ENCODE peak calls at places on chromosomes 6 and 20, in ten cellular contexts. R, B, T, S, K, H, I, Q, U and W are unnamed samples.
A peak's percentile ranks its signal among the peaks of the same experiment; 100 is the strongest.

GRCh38 chr6:148520109-148520841 is 177.6 kb downstream of the SASH1 start:
- DNase-seq in H (no peak), Q (no peak), K (no peak), B (no peak), R (no peak), T (no peak), I (no peak), S (no peak), U (no peak), W (no peak)

GRCh38 chr20:40265872-40266533 is 423.0 kb downstream of the MAFB start:
- DNase-seq in R (no peak), H (no peak), B (peak; percentile 32), S (no peak), U (no peak), Q (peak; percentile 6), K (peak; percentile 72), T (no peak), I (no peak), W (no peak)

GRCh38 chr6:152273002-152273401 is 364.2 kb downstream of the SYNE1 start:
- DNase-seq in K (no peak), Q (no peak), R (no peak), T (no peak), S (no peak), U (peak; percentile 30), H (no peak), I (no peak), B (no peak), W (no peak)

GRCh38 chr6:44593539-44593944 is 206.0 kb downstream of the CDC5L start:
- DNase-seq in B (no peak), Q (peak; percentile 21), H (peak; percentile 16), R (peak; percentile 57), S (peak; percentile 68), I (peak; percentile 20), U (peak; percentile 58), T (peak; percentile 57), K (peak; percentile 14), W (no peak)

GRCh38 chr6:16769986-16770376 is 8.7 kb upstream of the ATXN1 start:
- DNase-seq in H (no peak), I (no peak), S (peak; percentile 84), U (peak; percentile 90), T (no peak), Q (no peak), K (no peak), B (no peak), R (peak; percentile 45), W (no peak)

GRCh38 chr6:12480379-12480778 is 190.2 kb downstream of the EDN1 start:
- DNase-seq in K (no peak), I (no peak), S (no peak), T (no peak), R (no peak), H (no peak), B (no peak), U (no peak), Q (no peak), W (no peak)

GRCh38 chr6:35895560-35895959 is 25.3 kb downstream of the SRPK1 start:
- DNase-seq in T (no peak), I (no peak), R (no peak), Q (no peak), S (no peak), B (no peak), U (peak; percentile 12), H (no peak), K (peak; percentile 14), W (no peak)

GRCh38 chr6:46453221-46453620 is 38.0 kb downstream of the RCAN2 start:
- DNase-seq in U (peak; percentile 70), Q (no peak), I (no peak), S (peak; percentile 81), H (no peak), K (no peak), B (no peak), T (no peak), R (no peak), W (no peak)

GRCh38 chr20:32539817-32540675 is 45.1 kb downstream of the NOL4L start:
- DNase-seq in H (peak; percentile 61), S (no peak), T (peak; percentile 54), B (peak; percentile 28), K (no peak), Q (no peak), I (peak; percentile 32), R (no peak), U (no peak), W (no peak)

GRCh38 chr6:29627762-29628418 is 5.1 kb downstream of the GABBR1 start:
- DNase-seq in H (peak; percentile 67), S (peak; percentile 62), R (peak; percentile 58), Q (no peak), I (peak; percentile 28), T (peak; percentile 58), U (peak; percentile 86), B (peak; percentile 84), K (peak; percentile 48), W (no peak)

GRCh38 chr6:14463110-14463509 is 345.5 kb downstream of the CD83 start:
- DNase-seq in T (no peak), H (no peak), U (no peak), K (no peak), B (no peak), S (no peak), R (no peak), Q (no peak), I (no peak), W (no peak)

GRCh38 chr20:17704589-17705317 is 5.0 kb downstream of the BANF2 start:
- DNase-seq in I (no peak), R (no peak), T (no peak), Q (no peak), U (no peak), S (no peak), K (no peak), B (no peak), H (no peak), W (no peak)

GRCh38 chr6:46932941-46933340 is 11.2 kb upstream of the ADGRF5 start:
- DNase-seq in H (no peak), B (no peak), U (no peak), I (no peak), S (peak; percentile 34), R (peak; percentile 56), Q (no peak), T (no peak), K (no peak), W (no peak)

GRCh38 chr6:89209457-89209856 is 7.7 kb downstream of the GABRR1 start:
- DNase-seq in B (no peak), T (no peak), Q (no peak), S (no peak), I (no peak), H (no peak), R (no peak), K (no peak), U (no peak), W (no peak)

GRCh38 chr6:142407685-142408273 is 106.0 kb downstream of the ADGRG6 start:
- DNase-seq in R (no peak), S (no peak), T (no peak), B (no peak), I (no peak), Q (no peak), K (no peak), U (no peak), H (no peak), W (no peak)

GRCh38 chr20:45913105-45913504 is 1.1 kb upstream of the PLTP start:
- DNase-seq in T (no peak), R (no peak), U (peak; percentile 39), Q (no peak), S (no peak), B (no peak), I (no peak), K (no peak), H (no peak), W (no peak)

GRCh38 chr6:15096894-15097837 is 148.7 kb upstream of the JARID2 start:
- DNase-seq in Q (no peak), R (no peak), I (no peak), T (no peak), K (no peak), H (no peak), S (no peak), B (no peak), U (peak; percentile 36), W (no peak)

GRCh38 chr20:56634735-56635422 is 5.8 kb downstream of the TFAP2C start:
- DNase-seq in R (no peak), I (no peak), U (no peak), K (no peak), Q (no peak), B (no peak), S (no peak), T (no peak), H (no peak), W (no peak)

GRCh38 chr6:139308936-139309603 is 17.3 kb upstream of the TXLNB start:
- DNase-seq in H (no peak), R (no peak), S (no peak), I (no peak), T (no peak), K (no peak), B (no peak), Q (no peak), U (peak; percentile 85), W (no peak)

GRCh38 chr6:48061630-48062029 is 49.4 kb downstream of the PTCHD4 start:
- DNase-seq in K (peak; percentile 37), T (no peak), B (no peak), Q (no peak), I (no peak), H (no peak), R (no peak), U (peak; percentile 12), S (peak; percentile 15), W (no peak)

GRCh38 chr6:85388531-85388930 is 61.4 kb upstream of the NT5E start:
- DNase-seq in H (no peak), I (no peak), R (no peak), K (no peak), T (no peak), S (no peak), B (no peak), Q (no peak), U (no peak), W (no peak)

GRCh38 chr20:47198254-47198671 is 158.2 kb downstream of the ZMYND8 start:
- DNase-seq in R (no peak), T (peak; percentile 25), K (no peak), I (no peak), U (peak; percentile 34), Q (no peak), H (no peak), S (no peak), B (no peak), W (no peak)

GRCh38 chr20:60599381-60599780 is 641.2 kb downstream of the CDH26 start:
- DNase-seq in K (no peak), U (no peak), T (no peak), S (no peak), I (no peak), Q (no peak), B (no peak), R (no peak), H (no peak), W (no peak)

GRCh38 chr6:166052837-166053236 is 114.8 kb downstream of the TBXT start:
- DNase-seq in K (no peak), S (no peak), U (no peak), B (no peak), T (no peak), Q (no peak), I (no peak), H (no peak), R (peak; percentile 7), W (no peak)

GRCh38 chr6:161557333-161558107 is 283.7 kb upstream of the AGPAT4 start:
- DNase-seq in S (no peak), R (peak; percentile 10), K (no peak), Q (no peak), B (no peak), T (no peak), I (no peak), H (no peak), U (no peak), W (no peak)

GRCh38 chr6:96927660-96928059 is 3.1 kb downstream of the KLHL32 start:
- DNase-seq in S (no peak), B (no peak), H (no peak), U (no peak), T (no peak), R (no peak), I (no peak), Q (no peak), K (no peak), W (no peak)

GRCh38 chr6:35415065-35415880 is 36.9 kb upstream of the FANCE start:
- DNase-seq in T (no peak), U (peak; percentile 96), B (peak; percentile 75), H (peak; percentile 15), Q (peak; percentile 30), K (peak; percentile 42), S (peak; percentile 91), I (no peak), R (peak; percentile 29), W (no peak)

GRCh38 chr6:148947621-148948444 is 201.0 kb downstream of the UST start:
- DNase-seq in H (peak; percentile 63), S (peak; percentile 79), R (peak; percentile 78), K (peak; percentile 69), Q (peak; percentile 60), I (peak; percentile 61), U (peak; percentile 82), B (peak; percentile 82), T (peak; percentile 77), W (peak; percentile 55)